ENCODE peak calls at places on chromosome 1, in ten cellular contexts. One of them, this sample, is unnamed.

GRCh38 chr1:28259935-28260802 is 851 bp downstream of the SESN2 start:
- DNase-seq in globus pallidus: peak; percentile 35
- DNase-seq in AML-193: no peak
- DNase-seq in iPS-NIHi11: peak; percentile 81
- DNase-seq in CD8-positive, alpha-beta memory T cell: no peak
- DNase-seq in T-helper 1 cell: no peak
- DNase-seq in SK-MEL-5: peak; percentile 74
- DNase-seq in left ventricle myocardium inferior: peak; percentile 79
- DNase-seq in non-pigmented ciliary epithelial cell: peak; percentile 60
- DNase-seq in astrocyte of the spinal cord: peak; percentile 92
- DNase-seq in this sample: no peak

GRCh38 chr1:210252621-210253041 is 20.0 kb downstream of the SERTAD4 start:
- DNase-seq in globus pallidus: no peak
- DNase-seq in AML-193: no peak
- DNase-seq in iPS-NIHi11: peak; percentile 80
- DNase-seq in CD8-positive, alpha-beta memory T cell: no peak
- DNase-seq in T-helper 1 cell: no peak
- DNase-seq in SK-MEL-5: no peak
- DNase-seq in left ventricle myocardium inferior: peak; percentile 58
- DNase-seq in non-pigmented ciliary epithelial cell: no peak
- DNase-seq in astrocyte of the spinal cord: no peak
- DNase-seq in this sample: no peak

GRCh38 chr1:32759997-32760623 is 57.0 kb downstream of the YARS1 start:
- DNase-seq in globus pallidus: no peak
- DNase-seq in AML-193: no peak
- DNase-seq in iPS-NIHi11: peak; percentile 88
- DNase-seq in CD8-positive, alpha-beta memory T cell: no peak
- DNase-seq in T-helper 1 cell: no peak
- DNase-seq in SK-MEL-5: no peak
- DNase-seq in left ventricle myocardium inferior: no peak
- DNase-seq in non-pigmented ciliary epithelial cell: no peak
- DNase-seq in astrocyte of the spinal cord: peak; percentile 49
- DNase-seq in this sample: peak; percentile 66

GRCh38 chr1:91549041-91549735 is 48.5 kb downstream of the CDC7 start:
- DNase-seq in globus pallidus: no peak
- DNase-seq in AML-193: no peak
- DNase-seq in iPS-NIHi11: no peak
- DNase-seq in CD8-positive, alpha-beta memory T cell: peak; percentile 66
- DNase-seq in T-helper 1 cell: no peak
- DNase-seq in SK-MEL-5: no peak
- DNase-seq in left ventricle myocardium inferior: no peak
- DNase-seq in non-pigmented ciliary epithelial cell: no peak
- DNase-seq in astrocyte of the spinal cord: no peak
- DNase-seq in this sample: no peak

GRCh38 chr1:46034601-46035516 is 97.6 kb downstream of the PIK3R3 start:
- DNase-seq in globus pallidus: no peak
- DNase-seq in AML-193: no peak
- DNase-seq in iPS-NIHi11: no peak
- DNase-seq in CD8-positive, alpha-beta memory T cell: no peak
- DNase-seq in T-helper 1 cell: no peak
- DNase-seq in SK-MEL-5: no peak
- DNase-seq in left ventricle myocardium inferior: no peak
- DNase-seq in non-pigmented ciliary epithelial cell: no peak
- DNase-seq in astrocyte of the spinal cord: no peak
- DNase-seq in this sample: no peak

GRCh38 chr1:94801919-94802546 is 18.1 kb upstream of the SLC44A3 start:
- DNase-seq in globus pallidus: peak; percentile 78
- DNase-seq in AML-193: peak; percentile 90
- DNase-seq in iPS-NIHi11: peak; percentile 39
- DNase-seq in CD8-positive, alpha-beta memory T cell: no peak
- DNase-seq in T-helper 1 cell: no peak
- DNase-seq in SK-MEL-5: peak; percentile 80
- DNase-seq in left ventricle myocardium inferior: no peak
- DNase-seq in non-pigmented ciliary epithelial cell: peak; percentile 77
- DNase-seq in astrocyte of the spinal cord: peak; percentile 87
- DNase-seq in this sample: peak; percentile 69

GRCh38 chr1:46818591-46818990 is 19.7 kb downstream of the CYP4B1 start:
- DNase-seq in globus pallidus: no peak
- DNase-seq in AML-193: no peak
- DNase-seq in iPS-NIHi11: no peak
- DNase-seq in CD8-positive, alpha-beta memory T cell: no peak
- DNase-seq in T-helper 1 cell: no peak
- DNase-seq in SK-MEL-5: no peak
- DNase-seq in left ventricle myocardium inferior: no peak
- DNase-seq in non-pigmented ciliary epithelial cell: no peak
- DNase-seq in astrocyte of the spinal cord: no peak
- DNase-seq in this sample: no peak

GRCh38 chr1:66412689-66413088 is 121.3 kb upstream of the SGIP1 start:
- DNase-seq in globus pallidus: no peak
- DNase-seq in AML-193: no peak
- DNase-seq in iPS-NIHi11: no peak
- DNase-seq in CD8-positive, alpha-beta memory T cell: no peak
- DNase-seq in T-helper 1 cell: no peak
- DNase-seq in SK-MEL-5: no peak
- DNase-seq in left ventricle myocardium inferior: no peak
- DNase-seq in non-pigmented ciliary epithelial cell: no peak
- DNase-seq in astrocyte of the spinal cord: no peak
- DNase-seq in this sample: peak; percentile 7

GRCh38 chr1:232998646-232999045 is 48.2 kb downstream of the NTPCR start:
- DNase-seq in globus pallidus: no peak
- DNase-seq in AML-193: no peak
- DNase-seq in iPS-NIHi11: no peak
- DNase-seq in CD8-positive, alpha-beta memory T cell: no peak
- DNase-seq in T-helper 1 cell: no peak
- DNase-seq in SK-MEL-5: no peak
- DNase-seq in left ventricle myocardium inferior: no peak
- DNase-seq in non-pigmented ciliary epithelial cell: no peak
- DNase-seq in astrocyte of the spinal cord: no peak
- DNase-seq in this sample: no peak

This sample was measured in epithelial cell of proximal tubule.